ENCODE peak calls at places on chromosomes 16 and 17, in eight cellular contexts. K is WTC11, Y is cardiac fibroblast, P is left ventricle myocardium inferior, N is endothelial cell, F is body of pancreas, E is cardiac muscle cell, V is heart left ventricle. B is an unnamed sample.

GRCh38 chr17:633641-634091 is 81.0 kb downstream of the VPS53 start:
- DNase-seq in V (no peak), K (no peak), E (peak; percentile 57), F (no peak), N (no peak), Y (peak; percentile 78), P (no peak), B (no peak)

GRCh38 chr16:19166500-19166899 is 1.5 kb upstream of the SYT17 start:
- DNase-seq in N (no peak), K (no peak), V (no peak), Y (no peak), F (no peak), E (no peak), P (no peak), B (no peak)

GRCh38 chr16:11128211-11129123 is 127.5 kb downstream of the SOCS1 start:
- DNase-seq in P (peak; percentile 79), E (peak; percentile 77), V (peak; percentile 87), Y (peak; percentile 74), K (no peak), F (no peak), N (no peak), B (no peak)

GRCh38 chr17:8859029-8859803 is 8.3 kb downstream of the PIK3R6 start:
- DNase-seq in V (no peak), P (no peak), K (no peak), N (no peak), F (no peak), Y (no peak), E (peak; percentile 32), B (no peak)

GRCh38 chr17:80455784-80456183 is 20.6 kb downstream of the NPTX1 start:
- DNase-seq in Y (no peak), V (no peak), F (no peak), N (no peak), E (no peak), K (no peak), P (no peak), B (no peak)

GRCh38 chr16:4373909-4374742 is 2.5 kb downstream of the VASN start:
- DNase-seq in K (peak; percentile 68), P (peak; percentile 68), F (peak; percentile 73), E (peak; percentile 99), Y (peak; percentile 99), N (peak; percentile 45), V (peak; percentile 75), B (no peak)

GRCh38 chr16:23368469-23368868 is 66.4 kb downstream of the SCNN1B start:
- DNase-seq in V (no peak), E (no peak), Y (no peak), K (no peak), N (no peak), F (no peak), P (no peak), B (no peak)

GRCh38 chr17:69466905-69467630 is 52.6 kb downstream of the MAP2K6 start:
- DNase-seq in F (no peak), V (no peak), P (no peak), Y (peak; percentile 32), N (peak; percentile 46), K (no peak), E (peak; percentile 58), B (no peak)

GRCh38 chr17:5508855-5509254 is 22.5 kb downstream of the MIS12 start:
- DNase-seq in F (no peak), Y (peak; percentile 35), K (peak; percentile 41), E (peak; percentile 27), V (no peak), P (no peak), N (no peak), B (peak; percentile 30)

GRCh38 chr16:77307764-77308561 is 108.8 kb downstream of the SYCE1L start:
- DNase-seq in Y (peak; percentile 60), V (no peak), N (no peak), F (no peak), E (peak; percentile 70), P (no peak), K (no peak), B (no peak)

GRCh38 chr17:7183433-7184090 is 4.4 kb upstream of the ASGR1 start:
- DNase-seq in K (no peak), V (no peak), N (no peak), F (no peak), Y (no peak), P (no peak), E (no peak), B (no peak)

GRCh38 chr17:59641799-59642484 is 22.2 kb downstream of the CLTC start:
- DNase-seq in V (no peak), N (no peak), F (no peak), P (no peak), E (no peak), K (no peak), Y (no peak), B (no peak)

DNA sequence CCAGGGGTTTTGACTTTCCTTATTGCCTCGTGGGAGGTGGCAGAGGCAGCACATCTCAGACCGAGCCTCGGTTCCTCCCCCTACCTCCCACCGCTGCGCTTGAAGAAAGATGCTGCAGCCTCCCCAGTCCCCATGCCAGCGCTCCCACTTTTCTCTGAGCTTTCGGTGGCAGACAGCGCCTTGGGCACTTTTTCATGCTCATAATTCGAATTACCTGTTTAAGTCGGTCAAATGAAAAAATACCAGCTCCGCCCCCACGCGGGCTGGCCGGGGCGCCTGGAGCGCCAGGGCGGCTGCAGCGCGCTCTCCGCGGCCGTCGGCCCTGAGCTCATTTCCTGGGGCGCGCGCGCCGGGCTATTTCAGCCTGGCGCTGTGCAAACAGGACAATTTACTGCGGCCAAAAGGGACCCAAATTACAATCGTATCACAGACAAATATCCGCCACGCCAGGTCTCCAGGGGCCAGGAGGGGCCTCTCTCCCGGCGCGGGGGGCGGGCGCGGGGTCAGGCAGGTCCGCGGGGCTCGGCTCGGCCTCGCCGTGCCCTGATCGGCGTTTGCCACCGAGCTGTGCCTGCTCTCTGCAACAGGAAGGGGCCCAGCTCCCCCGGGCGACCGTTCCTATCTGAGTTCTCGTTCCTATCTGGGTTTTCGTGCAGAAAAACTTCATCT is 45.0 kb downstream of the SOST start:
- DNase-seq in K (peak; percentile 52), N (peak; percentile 51), Y (peak; percentile 31), P (peak; percentile 40), F (peak; percentile 19), V (peak; percentile 47), E (peak; percentile 37), B (peak; percentile 31)
- TF ChIP-seq CTCF in K (no peak), N (no peak), Y (no peak), P (peak; percentile 12), F (no peak), V (no peak), E (no peak), B (no peak)

DNA sequence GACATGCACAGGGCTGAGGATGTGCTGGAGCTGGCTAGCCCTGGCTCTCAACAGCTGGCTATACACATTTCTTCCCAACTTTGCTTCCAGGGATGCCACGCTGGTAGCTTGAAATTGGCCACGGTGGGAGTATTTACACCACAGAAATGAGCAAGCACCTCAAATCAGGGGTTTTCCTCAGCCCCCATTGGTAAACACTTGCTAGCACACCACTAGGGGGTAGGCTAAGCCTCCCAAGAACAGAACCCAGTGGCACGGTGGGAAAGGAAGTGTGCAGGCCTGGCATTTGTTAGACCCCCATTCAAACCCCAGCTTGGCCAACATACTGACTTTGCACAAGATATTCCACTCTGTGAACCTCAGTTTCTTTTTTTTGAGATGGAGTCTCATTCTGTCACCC is 12.9 kb downstream of the DRC3 start:
- DNase-seq in Y (peak; percentile 16), K (no peak), N (no peak), E (peak; percentile 23), F (no peak), V (no peak), P (no peak), B (no peak)
- TF ChIP-seq CTCF in Y (peak; percentile 43), K (peak; percentile 14), N (no peak), E (peak; percentile 42), F (no peak), V (no peak), P (peak; percentile 19), B (no peak)

DNA sequence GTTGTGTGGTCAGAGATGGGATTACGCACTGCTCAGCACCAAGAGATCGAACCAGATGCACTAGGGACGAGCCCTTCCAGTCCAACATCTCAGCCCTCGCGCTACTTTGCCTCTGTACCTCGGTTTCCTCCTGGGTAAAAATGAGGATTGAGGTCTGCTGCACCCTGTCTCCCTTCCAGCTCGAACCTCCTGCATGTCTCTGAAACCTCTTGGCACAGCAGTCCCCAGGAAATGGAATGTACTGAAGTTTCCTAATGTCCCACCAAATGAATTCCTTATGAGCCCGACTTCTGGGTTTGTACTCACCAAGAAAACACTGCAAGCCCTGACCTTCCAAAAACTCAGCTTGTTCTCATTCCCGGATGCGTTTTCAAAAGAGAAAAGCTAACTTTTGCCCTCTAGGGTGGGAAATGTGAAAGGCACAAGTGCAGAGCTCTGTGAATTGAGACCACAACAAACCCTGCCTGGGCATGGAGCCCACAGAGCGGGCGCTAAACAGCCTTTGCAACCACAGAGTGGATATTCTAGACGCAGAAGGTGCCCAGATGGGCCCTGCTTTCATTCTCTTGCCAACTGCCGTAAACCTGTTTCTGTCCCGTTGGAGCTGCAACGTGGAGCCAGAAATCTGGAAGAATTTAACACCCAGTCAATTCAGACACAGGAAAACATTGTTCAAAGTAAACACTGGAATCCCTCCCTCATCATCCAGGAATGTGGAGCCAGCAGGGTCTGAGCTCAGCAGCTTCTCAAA is 10.3 kb downstream of the CDRT4 start:
- DNase-seq in K (no peak), E (peak; percentile 87), N (no peak), V (peak; percentile 57), P (peak; percentile 59), F (peak; percentile 25), Y (peak; percentile 90), B (no peak)
- TF ChIP-seq CTCF in K (no peak), E (peak; percentile 58), N (no peak), V (peak; percentile 40), P (peak; percentile 53), F (no peak), Y (peak; percentile 45), B (no peak)

DNA sequence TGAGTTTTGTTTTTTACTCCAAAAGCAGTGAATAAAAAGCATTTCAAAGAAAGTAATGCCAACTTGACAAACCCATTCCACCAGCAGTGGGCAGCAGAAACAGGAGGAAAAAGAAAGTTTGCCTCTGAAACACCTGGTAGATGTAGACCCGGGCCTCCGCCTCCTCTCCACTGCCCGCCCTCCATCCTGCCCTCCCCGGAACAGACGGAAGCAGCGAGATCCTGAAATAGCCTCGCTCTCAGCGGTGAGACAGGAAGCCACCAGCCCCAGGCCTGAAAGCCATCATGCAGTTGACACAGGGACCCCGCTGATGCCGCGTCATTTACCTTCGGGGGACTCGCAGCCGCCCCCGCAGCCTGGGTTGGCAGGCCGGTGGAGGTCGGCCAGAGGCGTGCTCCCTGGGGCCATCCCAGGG is 67.8 kb downstream of the C16orf78 start:
- DNase-seq in Y (peak; percentile 8), V (peak; percentile 51), E (peak; percentile 3), N (peak; percentile 70), K (peak; percentile 67), F (peak; percentile 13), P (peak; percentile 33), B (peak; percentile 31)
- TF ChIP-seq CTCF in Y (no peak), V (peak; percentile 42), E (peak; percentile 21), N (peak; percentile 29), K (no peak), F (peak; percentile 32), P (peak; percentile 46), B (peak; percentile 40)